ENCODE peak calls at places on chromosome 1, in seven cellular contexts. N is lower lobe of right lung, P is Panc1, H is right lobe of liver, X is A549, V is aorta, J is IMR-90. T is an unnamed sample.

GRCh38 chr1:25875856-25876692 is 566 bp upstream of the PAQR7 start:
- DNase-seq in P (no peak), J (no peak), X (no peak), V (no peak), H (no peak), N (peak; percentile 71), T (no peak)

GRCh38 chr1:79043506-79043905 is 37.0 kb upstream of the ADGRL4 start:
- DNase-seq in P (no peak), H (no peak), V (no peak), J (peak; percentile 55), X (no peak), N (no peak), T (peak; percentile 14)

GRCh38 chr1:238753205-238753720 is 633.1 kb upstream of the CHRM3 start:
- DNase-seq in J (no peak), P (no peak), H (no peak), V (no peak), N (no peak), X (no peak), T (no peak)

GRCh38 chr1:33130297-33130696 is 49.3 kb downstream of the AZIN2 start:
- DNase-seq in J (peak; percentile 64), N (no peak), X (no peak), P (no peak), V (no peak), H (no peak), T (no peak)

GRCh38 chr1:232377494-232377770 is 252.5 kb downstream of the SIPA1L2 start:
- DNase-seq in V (no peak), X (no peak), H (no peak), N (no peak), P (no peak), J (peak; percentile 78), T (peak; percentile 65)

GRCh38 chr1:14128096-14128495 is 428.1 kb downstream of the PRDM2 start:
- DNase-seq in P (no peak), H (no peak), X (no peak), J (no peak), V (no peak), N (no peak), T (no peak)

GRCh38 chr1:89487972-89488371 is 36.7 kb upstream of the LRRC8B start:
- DNase-seq in X (no peak), V (no peak), J (no peak), H (no peak), N (no peak), P (no peak), T (no peak)

GRCh38 chr1:27832762-27833161 is 2.2 kb downstream of the PPP1R8 start:
- DNase-seq in N (no peak), J (peak; percentile 62), P (no peak), X (no peak), V (no peak), H (no peak), T (no peak)

GRCh38 chr1:237124856-237125462 is 83.0 kb downstream of the RYR2 start:
- DNase-seq in H (no peak), X (peak; percentile 13), P (no peak), N (no peak), J (no peak), V (no peak), T (peak; percentile 45)

GRCh38 chr1:52348704-52349301 is 17.2 kb downstream of the CC2D1B start:
- DNase-seq in H (no peak), V (no peak), X (no peak), P (no peak), N (no peak), J (peak; percentile 44), T (peak; percentile 46)

GRCh38 chr1:60956520-60956919 is 125.8 kb upstream of the NFIA start:
- DNase-seq in H (no peak), J (no peak), X (no peak), P (no peak), N (no peak), V (no peak), T (no peak)

GRCh38 chr1:21524686-21525339 is 15.6 kb downstream of the ALPL start:
- DNase-seq in P (no peak), H (no peak), J (no peak), V (peak; percentile 60), X (no peak), N (peak; percentile 74), T (no peak)

GRCh38 chr1:177310326-177310725 is 139.6 kb downstream of the BRINP2 start:
- DNase-seq in N (no peak), H (no peak), J (no peak), V (no peak), P (no peak), X (no peak), T (no peak)

GRCh38 chr1:84825161-84825560 is 67.8 kb downstream of the LPAR3 start:
- DNase-seq in X (no peak), J (no peak), N (no peak), P (no peak), V (no peak), H (no peak), T (no peak)

GRCh38 chr1:89065077-89065868 is at the start of gene GBP1:
- DNase-seq in H (no peak), N (no peak), X (no peak), J (peak; percentile 88), V (no peak), P (no peak), T (peak; percentile 47)

GRCh38 chr1:200040516-200041138 is 13.1 kb downstream of the NR5A2 start:
- DNase-seq in P (no peak), X (no peak), J (no peak), V (no peak), N (no peak), H (peak; percentile 82), T (no peak)

GRCh38 chr1:200042437-200043329 is 15.2 kb downstream of the NR5A2 start:
- DNase-seq in H (peak; percentile 79), P (no peak), J (no peak), X (no peak), V (no peak), N (no peak), T (no peak)

GRCh38 chr1:200041337-200042118 is 14.0 kb downstream of the NR5A2 start:
- DNase-seq in P (no peak), X (no peak), H (no peak), N (no peak), V (no peak), J (no peak), T (no peak)

GRCh38 chr1:200043330-200043668 is 15.8 kb downstream of the NR5A2 start:
- DNase-seq in H (no peak), P (no peak), J (no peak), V (no peak), N (no peak), X (no peak), T (no peak)

GRCh38 chr1:200042119-200042436 is 14.6 kb downstream of the NR5A2 start:
- DNase-seq in N (no peak), V (no peak), H (no peak), X (no peak), P (no peak), J (no peak), T (no peak)
- H3K27ac ChIP-seq in N (peak overlapping the region; percentile 62), V (no peak overlapping the region), H (peak overlapping the region; percentile 98), X (peak overlapping the region; percentile 76), P (peak overlapping the region; percentile 85), J (no peak overlapping the region), T (no peak overlapping the region)

GRCh38 chr1:38476111-38476783 is 383.3 kb downstream of the RRAGC start:
- DNase-seq in N (peak; percentile 58), H (no peak), J (no peak), V (no peak), P (no peak), X (no peak), T (no peak)

GRCh38 chr1:38477811-38478210 is 381.8 kb downstream of the RRAGC start:
- DNase-seq in P (no peak), H (no peak), V (no peak), X (no peak), N (no peak), J (no peak), T (no peak)

GRCh38 chr1:38476784-38477175 is 382.8 kb downstream of the RRAGC start:
- DNase-seq in X (no peak), V (no peak), J (no peak), N (no peak), H (no peak), P (no peak), T (no peak)

GRCh38 chr1:38474738-38475623 is 384.6 kb downstream of the RRAGC start:
- DNase-seq in V (no peak), N (no peak), J (no peak), P (no peak), X (no peak), H (no peak), T (peak; percentile 28)

DNA sequence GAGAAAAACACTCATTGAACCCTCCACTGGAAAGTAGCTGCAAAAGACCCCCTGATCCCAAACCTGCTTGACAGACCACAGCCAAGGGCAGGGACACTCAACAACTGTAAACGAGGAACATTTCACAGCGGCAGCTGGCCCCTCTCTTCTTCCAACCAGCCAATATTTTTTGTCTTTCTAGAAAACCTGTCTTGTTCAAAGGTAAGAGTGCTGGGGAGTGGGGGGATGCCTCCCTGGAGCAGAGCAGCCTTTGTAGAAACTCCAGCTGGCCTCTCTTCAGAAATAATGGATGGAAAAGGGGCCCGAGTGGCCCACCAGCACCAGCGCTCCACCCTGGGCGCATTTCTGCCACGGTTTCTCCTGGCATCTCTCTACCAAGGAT is 384.0 kb downstream of the RRAGC start:
- DNase-seq in N (no peak), H (no peak), V (no peak), P (no peak), J (no peak), X (no peak), T (no peak)
- H3K4me3 ChIP-seq in N (no peak overlapping the region), H (no peak overlapping the region), V (no peak overlapping the region), P (no peak overlapping the region), J (no peak overlapping the region), X (no peak overlapping the region), T (no peak overlapping the region)

DNA sequence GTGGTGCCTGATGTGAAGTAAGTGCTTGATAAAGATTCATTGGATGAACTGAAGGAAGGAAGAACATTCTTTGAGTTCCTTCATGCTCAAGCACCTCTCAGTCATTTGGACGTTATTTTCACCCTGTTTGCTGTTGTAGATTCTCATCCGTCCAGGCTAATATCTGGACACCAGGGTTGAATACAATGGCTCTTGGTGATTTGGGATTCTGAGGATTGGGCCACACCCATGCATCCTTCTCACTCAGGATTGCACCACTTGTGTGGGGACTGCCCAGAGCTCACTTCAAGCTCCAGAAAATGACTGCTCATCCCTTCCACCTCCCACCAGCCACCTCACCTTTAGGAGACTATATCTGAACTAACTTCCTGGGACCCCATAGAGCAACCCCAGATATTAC is 117.1 kb upstream of the IPO9 start:
- DNase-seq in H (no peak), X (no peak), V (no peak), N (no peak), J (no peak), P (no peak), T (no peak)
- H3K4me1 ChIP-seq in H (no peaks in the 10 kb centered on the region), X (peaks cover 60% of the 10 kb centered on the region), V (peaks cover 6% of the 10 kb centered on the region), N (peaks cover 75% of the 10 kb centered on the region), J (peaks cover 48% of the 10 kb centered on the region), P (peaks cover 42% of the 10 kb centered on the region), T (peaks cover 56% of the 10 kb centered on the region)

DNA sequence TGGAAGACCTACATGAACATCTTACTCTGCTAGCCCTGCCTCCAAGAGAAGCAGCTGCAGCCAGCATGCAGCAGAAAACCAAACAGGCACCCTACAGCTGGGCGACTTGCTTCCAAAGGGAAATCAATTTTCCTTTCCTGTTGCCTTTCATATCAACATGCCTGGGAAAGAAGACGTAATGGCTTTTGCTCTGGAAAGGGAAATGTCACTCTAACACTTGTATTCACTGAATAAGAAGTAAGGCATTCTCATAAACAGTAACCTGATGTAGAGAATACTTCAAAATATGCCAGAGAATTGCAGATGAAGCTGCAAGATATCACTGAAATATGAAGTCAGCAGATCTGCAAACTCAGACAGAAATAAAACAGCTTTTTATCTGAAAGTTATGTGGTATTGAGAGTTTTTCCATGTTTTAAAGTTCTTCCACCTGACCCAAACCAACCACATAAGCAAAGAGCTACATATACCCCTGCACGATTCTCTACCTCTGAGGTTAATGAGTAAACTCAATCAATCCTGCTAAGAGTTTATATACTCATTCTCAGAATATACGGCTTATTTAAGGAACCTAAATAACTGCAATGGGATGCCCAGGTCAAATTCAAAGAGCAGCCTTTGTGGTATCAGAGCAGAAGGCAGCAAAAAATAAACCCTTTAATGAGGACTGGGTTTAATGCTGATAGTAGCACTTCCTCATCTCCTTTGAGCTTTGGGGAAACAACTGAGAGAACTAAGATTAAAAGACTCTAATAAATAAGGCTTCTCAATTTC is 150.9 kb downstream of the RERE start:
- DNase-seq in X (no peak), J (peak; percentile 77), H (no peak), P (no peak), N (no peak), V (no peak), T (peak; percentile 62)
- H3K27ac ChIP-seq in X (no peak overlapping the region), J (no peak overlapping the region), H (no peak overlapping the region), P (peak overlapping the region; percentile 14), N (no peak overlapping the region), V (no peak overlapping the region), T (peak overlapping the region; percentile 94)

T was measured in A673.